ENCODE peak calls at places on chromosomes 16 and 17, in ten cellular contexts. Q is lower leg skin; L is psoas muscle; N is CD8-positive, alpha-beta T cell; S is AG10803; R is choroid plexus epithelial cell; W is breast epithelium; E is thyroid gland; C is stomach; Z is A549. K is an unnamed sample.

GRCh38 chr17:63568563-63568962 is 18.3 kb downstream of the DCAF7 start:
- DNase-seq in L (no peak), Z (no peak), W (no peak), Q (no peak), E (no peak), R (no peak), S (no peak), C (no peak), N (no peak), K (no peak)

GRCh38 chr16:4994719-4995434 is 36.7 kb downstream of the SEC14L5 start:
- DNase-seq in N (no peak), W (no peak), Z (no peak), R (no peak), Q (no peak), L (no peak), C (no peak), S (peak), E (no peak), K (no peak)

GRCh38 chr17:40316571-40317344 is 7.8 kb downstream of the RARA start:
- DNase-seq in Z (peak), E (peak), W (peak), S (peak), Q (no peak), R (peak), L (peak), C (peak), N (no peak), K (no peak)

GRCh38 chr17:42760652-42761581 is at the start of gene RAMP2:
- DNase-seq in S (no peak), R (no peak), E (peak), W (no peak), Q (no peak), N (no peak), C (peak), Z (peak), L (peak), K (no peak)

GRCh38 chr17:42459256-42459982 is 741 bp downstream of the ATP6V0A1 start:
- DNase-seq in E (peak), Q (peak), N (no peak), W (peak), S (peak), Z (peak), L (peak), C (peak), R (peak), K (no peak)

GRCh38 chr17:43673516-43674323 is 12.0 kb upstream of the MEOX1 start:
- DNase-seq in R (peak), C (peak), E (peak), L (peak), S (peak), N (peak), W (peak), Q (peak), Z (peak), K (no peak)

GRCh38 chr17:80835816-80836657 is 155.6 kb upstream of the CHMP6 start:
- DNase-seq in R (no peak), S (no peak), Q (no peak), E (no peak), Z (no peak), W (no peak), N (no peak), C (no peak), L (no peak), K (no peak)

GRCh38 chr17:10725262-10725661 is 4.6 kb downstream of the TMEM220 start:
- DNase-seq in S (no peak), N (no peak), W (no peak), Q (no peak), C (no peak), R (no peak), E (no peak), Z (no peak), L (no peak), K (no peak)

GRCh38 chr17:31595666-31596381 is 204.3 kb downstream of the RAB11FIP4 start:
- DNase-seq in L (no peak), N (no peak), W (no peak), Z (no peak), E (no peak), S (no peak), R (no peak), Q (no peak), C (no peak), K (no peak)

GRCh38 chr16:2061526-2061925 is 13.7 kb downstream of the TSC2 start:
- DNase-seq in N (no peak), Z (no peak), W (no peak), R (no peak), S (no peak), Q (no peak), E (no peak), L (no peak), C (no peak), K (no peak)

GRCh38 chr17:82029391-82029790 is 2.1 kb upstream of the RAC3 start:
- DNase-seq in N (no peak), S (no peak), C (no peak), E (peak), Q (no peak), W (no peak), R (no peak), Z (no peak), L (no peak), K (no peak)

GRCh38 chr16:85560932-85561247 is 52.2 kb upstream of the GSE1 start:
- DNase-seq in S (no peak), C (no peak), Z (no peak), Q (no peak), W (no peak), L (no peak), R (no peak), N (no peak), E (no peak), K (no peak)

GRCh38 chr17:34579017-34579946 is at the start of gene TMEM132E:
- DNase-seq in R (peak), C (peak), Z (no peak), N (no peak), L (peak), W (peak), E (peak), S (peak), Q (no peak), K (no peak)

GRCh38 chr16:62392698-62393097 is 356.5 kb upstream of the CDH8 start:
- DNase-seq in C (no peak), S (no peak), E (no peak), Q (no peak), R (no peak), N (no peak), L (no peak), Z (no peak), W (no peak), K (no peak)

GRCh38 chr16:62391940-62392339 is 355.7 kb upstream of the CDH8 start:
- DNase-seq in C (no peak), Z (no peak), E (no peak), N (no peak), R (no peak), Q (no peak), W (no peak), L (no peak), S (no peak), K (no peak)
- H3K4me3 ChIP-seq in C (no peak), Z (no peak), E (no peak), N (no peak), R (no peak), Q (no peak), W (no peak), L (no peak), S (no peak), K (no peak)

DNA sequence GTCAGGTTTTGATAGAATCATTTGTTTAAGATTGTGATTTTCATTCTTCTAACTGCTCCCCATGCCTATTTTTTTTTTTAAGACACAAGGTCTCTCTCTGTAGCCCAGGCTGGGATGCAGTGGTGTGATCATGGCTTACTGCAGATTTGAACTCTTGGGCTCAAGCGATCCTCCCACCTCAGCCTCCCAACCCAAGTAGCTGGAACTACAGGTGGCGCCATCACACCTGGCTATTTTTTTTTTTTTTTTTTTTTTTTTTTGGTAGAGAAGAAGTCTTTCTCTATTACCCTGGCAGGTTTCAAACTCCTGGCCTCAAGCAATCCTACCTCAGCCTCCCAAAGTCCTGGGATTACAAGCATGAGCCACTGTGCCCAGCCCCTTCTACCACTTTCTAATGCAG is 223.3 kb downstream of the CBLN1 start:
- DNase-seq in Z (no peak), W (no peak), L (no peak), C (no peak), R (no peak), S (no peak), E (no peak), Q (no peak), N (no peak), K (no peak)
- TF ChIP-seq CTCF in Z (no peak), W (no peak), L (no peak), C (no peak), R (no peak), S (no peak), E (no peak), Q (no peak), N (no peak), K (no peak)

GRCh38 chr17:61406871-61407210 is 7.2 kb downstream of the TBX2 start:
- DNase-seq in R (no peak), C (no peak), Z (no peak), S (no peak), N (no peak), W (no peak), Q (no peak), E (no peak), L (no peak), K (no peak)

GRCh38 chr17:61409301-61410099 is 9.9 kb downstream of the TBX2 start:
- DNase-seq in S (peak), L (peak), E (peak), W (peak), N (no peak), Q (no peak), C (peak), Z (peak), R (peak), K (no peak)

GRCh38 chr17:61407211-61407911 is 7.7 kb downstream of the TBX2 start:
- DNase-seq in R (no peak), Q (no peak), E (no peak), N (no peak), S (no peak), W (no peak), L (no peak), C (no peak), Z (no peak), K (no peak)

GRCh38 chr17:61410100-61410551 is 10.5 kb downstream of the TBX2 start:
- DNase-seq in E (no peak), L (no peak), Q (no peak), Z (no peak), R (no peak), W (no peak), C (no peak), S (no peak), N (no peak), K (no peak)

GRCh38 chr17:61408151-61409041 is 8.8 kb downstream of the TBX2 start:
- DNase-seq in W (no peak), N (no peak), L (no peak), Z (no peak), E (no peak), Q (no peak), C (no peak), S (no peak), R (no peak), K (no peak)
- H3K4me3 ChIP-seq in W (peak), N (no peak), L (peak), Z (peak), E (no peak), Q (no peak), C (peak), S (no peak), R (no peak), K (no peak)

GRCh38 chr16:67279296-67280089 is at the start of gene PLEKHG4:
- DNase-seq in C (peak), E (peak), R (peak), L (peak), W (peak), N (peak), Q (peak), S (peak), Z (peak), K (peak)
- TF ChIP-seq CTCF in C (no peak), E (no peak), R (peak), L (peak), W (peak), N (peak), Q (no peak), S (peak), Z (peak), K (peak)

GRCh38 chr17:57271821-57272220 is 15.5 kb downstream of the MSI2 start:
- DNase-seq in W (no peak), S (no peak), N (no peak), Z (no peak), E (peak), C (no peak), L (no peak), Q (no peak), R (no peak), K (no peak)

GRCh38 chr17:57270801-57271245 is 14.5 kb downstream of the MSI2 start:
- DNase-seq in E (no peak), S (no peak), L (no peak), R (no peak), C (no peak), Z (no peak), W (no peak), N (no peak), Q (no peak), K (no peak)

GRCh38 chr17:57268176-57268575 is 11.9 kb downstream of the MSI2 start:
- DNase-seq in Q (no peak), S (no peak), Z (no peak), N (no peak), W (no peak), C (no peak), R (no peak), L (no peak), E (no peak), K (no peak)

GRCh38 chr17:57269052-57269451 is 12.7 kb downstream of the MSI2 start:
- DNase-seq in R (no peak), Q (no peak), S (no peak), W (no peak), C (no peak), Z (no peak), L (no peak), E (no peak), N (no peak), K (no peak)

DNA sequence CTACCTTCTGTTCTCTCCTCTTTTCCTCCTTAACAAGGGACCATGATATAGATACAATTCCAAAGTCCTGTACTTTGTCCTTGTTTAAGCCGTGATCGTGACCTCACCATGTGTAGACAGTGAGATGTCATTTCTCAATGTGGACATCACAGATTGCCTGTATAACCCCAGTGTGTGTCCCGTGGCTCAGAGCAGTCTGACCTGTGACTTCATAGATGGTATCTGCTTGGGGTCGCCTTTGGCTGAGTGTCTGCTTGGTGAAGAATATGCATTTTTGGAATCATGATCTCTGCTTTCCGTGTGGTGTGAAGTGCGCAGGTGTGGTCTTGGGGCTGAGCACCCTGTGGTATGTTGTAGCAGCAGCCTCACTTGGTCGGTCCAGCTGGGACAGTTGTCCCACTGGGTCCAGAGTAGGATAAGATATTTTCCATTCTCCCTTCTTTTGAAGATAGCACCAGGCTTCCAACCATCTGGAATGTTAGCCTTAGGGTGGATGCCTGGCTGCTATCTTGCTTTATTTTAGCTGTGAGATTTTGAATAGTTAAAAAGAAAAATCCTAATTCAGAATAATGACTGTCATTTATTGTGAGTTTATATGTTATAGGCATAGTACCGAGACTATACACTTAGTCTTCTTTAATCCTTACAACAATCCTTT is 13.4 kb downstream of the MSI2 start:
- DNase-seq in C (no peak), S (no peak), Z (no peak), R (no peak), N (no peak), L (no peak), E (no peak), Q (no peak), W (no peak), K (no peak)
- H3K4me3 ChIP-seq in C (no peak), S (no peak), Z (no peak), R (no peak), N (no peak), L (no peak), E (no peak), Q (no peak), W (no peak), K (no peak)

DNA sequence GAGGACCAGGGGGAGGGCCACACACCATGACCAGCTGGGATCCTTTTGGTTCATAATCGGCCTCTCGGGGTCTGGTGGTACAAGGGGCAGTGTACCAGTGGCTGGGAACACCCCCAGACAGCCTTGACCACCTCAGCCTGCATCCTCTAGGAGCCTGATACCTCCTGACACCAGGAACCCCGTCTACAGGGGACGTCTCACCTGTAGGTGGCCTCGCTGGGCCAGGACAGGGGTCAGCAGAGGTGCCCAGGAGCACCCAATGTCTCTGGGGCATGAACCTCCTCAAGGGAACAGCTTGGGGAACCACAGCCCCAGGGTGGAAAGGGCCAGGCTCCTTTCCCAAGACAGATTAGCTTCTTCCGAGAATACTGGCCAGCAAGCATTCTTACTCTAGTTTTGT is 2.5 kb upstream of the METRNL start:
- DNase-seq in L (no peak), W (no peak), Q (no peak), N (no peak), E (no peak), S (no peak), C (no peak), R (no peak), Z (no peak), K (no peak)
- TF ChIP-seq CTCF in L (peak), W (no peak), Q (no peak), N (no peak), E (no peak), S (peak), C (no peak), R (peak), Z (peak), K (no peak)

GRCh38 chr17:2051388-2052237 is 3.3 kb upstream of the HIC1 start:
- DNase-seq in R (no peak), W (no peak), C (no peak), E (no peak), S (no peak), L (peak), Z (no peak), Q (no peak), N (no peak), K (no peak)
- H3K4me3 ChIP-seq in R (peak), W (peak), C (no peak), E (no peak), S (no peak), L (peak), Z (peak), Q (no peak), N (no peak), K (no peak)

GRCh38 chr16:15054357-15055140 is 1.3 kb downstream of the NTAN1 start:
- DNase-seq in S (no peak), L (no peak), R (no peak), N (no peak), Z (no peak), W (no peak), E (no peak), Q (no peak), C (no peak), K (no peak)

GRCh38 chr16:15053904-15054303 is 2.0 kb downstream of the NTAN1 start:
- DNase-seq in Q (no peak), W (no peak), R (no peak), Z (no peak), E (no peak), C (no peak), L (no peak), S (no peak), N (no peak), K (no peak)

GRCh38 chr16:15052747-15053476 is 3.0 kb downstream of the NTAN1 start:
- DNase-seq in Z (no peak), Q (no peak), E (no peak), C (no peak), R (no peak), N (no peak), W (no peak), L (no peak), S (peak), K (no peak)

GRCh38 chr16:15057755-15058417 is 2.0 kb upstream of the NTAN1 start:
- DNase-seq in N (no peak), S (no peak), C (peak), W (no peak), E (no peak), R (no peak), L (no peak), Q (no peak), Z (no peak), K (no peak)

GRCh38 chr16:15055141-15056053 is 477 bp downstream of the NTAN1 start:
- DNase-seq in W (no peak), N (peak), C (no peak), S (peak), Q (peak), R (peak), E (peak), Z (peak), L (peak), K (peak)
- TF ChIP-seq CTCF in W (no peak), N (peak), C (no peak), S (no peak), Q (no peak), R (peak), E (no peak), Z (peak), L (no peak), K (peak)

K was measured in GM12864.